ENCODE peak calls at places on chromosome 15, in seven cellular contexts. G, E, Q, W, Y, A and S are unnamed samples.

GRCh38 chr15:84699538-84700191 is 16.3 kb downstream of the SEC11A start:
- DNase-seq in E (no peak), Q (no peak), Y (no peak), A (no peak), G (no peak), W (no peak), S (no peak)

GRCh38 chr15:67564590-67565345 is 22.3 kb downstream of the MAP2K5 start:
- DNase-seq in G (peak; percentile 63), A (no peak), W (no peak), Y (no peak), E (no peak), Q (no peak), S (no peak)

GRCh38 chr15:66935688-66936087 is 129.7 kb upstream of the SMAD3 start:
- DNase-seq in E (no peak), W (no peak), A (no peak), G (no peak), Q (no peak), Y (no peak), S (no peak)

GRCh38 chr15:89114974-89115373 is 26.7 kb downstream of the ABHD2 start:
- DNase-seq in A (no peak), W (peak; percentile 57), Q (no peak), G (no peak), Y (no peak), E (peak; percentile 54), S (peak; percentile 54)

GRCh38 chr15:42836251-42836650 is 84.3 kb downstream of the TTBK2 start:
- DNase-seq in Q (no peak), Y (no peak), A (no peak), E (no peak), G (no peak), W (no peak), S (no peak)

GRCh38 chr15:78195735-78196201 is 38.6 kb downstream of the ACSBG1 start:
- DNase-seq in Y (peak; percentile 67), E (peak; percentile 25), Q (peak; percentile 66), W (no peak), G (peak; percentile 54), A (peak; percentile 12), S (no peak)

GRCh38 chr15:59885832-59886231 is 118.3 kb upstream of the FOXB1 start:
- DNase-seq in Y (peak; percentile 28), Q (no peak), A (no peak), G (peak; percentile 2), W (peak; percentile 99), E (peak; percentile 69), S (no peak)

GRCh38 chr15:77819841-77820728 is 187.4 kb upstream of the LINGO1 start:
- DNase-seq in E (peak; percentile 57), G (peak; percentile 35), A (no peak), Q (no peak), Y (peak; percentile 71), W (no peak), S (no peak)

GRCh38 chr15:79140846-79141570 is 50.4 kb upstream of the RASGRF1 start:
- DNase-seq in Y (no peak), G (no peak), E (no peak), W (no peak), Q (no peak), A (no peak), S (no peak)

GRCh38 chr15:31270767-31271166 is 55.9 kb upstream of the KLF13 start:
- DNase-seq in W (no peak), G (peak; percentile 78), Q (peak; percentile 40), Y (no peak), E (no peak), A (no peak), S (peak; percentile 9)

GRCh38 chr15:74406992-74407705 is 26.6 kb downstream of the SEMA7A start:
- DNase-seq in G (peak; percentile 83), Q (no peak), Y (peak; percentile 60), A (no peak), E (no peak), W (no peak), S (no peak)

GRCh38 chr15:73923488-73924164 is 2.6 kb upstream of the LOXL1 start:
- DNase-seq in W (no peak), G (no peak), Q (no peak), E (no peak), A (no peak), Y (no peak), S (no peak)

GRCh38 chr15:78174398-78174797 is 25.2 kb downstream of the IDH3A start:
- DNase-seq in G (peak; percentile 68), W (no peak), E (no peak), A (no peak), Q (no peak), Y (no peak), S (no peak)

GRCh38 chr15:40222146-40222545 is 16.7 kb upstream of the PAK6 start:
- DNase-seq in W (no peak), Q (no peak), A (no peak), E (no peak), Y (no peak), G (no peak), S (no peak)

GRCh38 chr15:63221346-63221745 is 31.9 kb downstream of the RAB8B start:
- DNase-seq in G (no peak), Y (no peak), E (no peak), Q (no peak), A (no peak), W (no peak), S (peak; percentile 66)

GRCh38 chr15:74193305-74193718 is 9.3 kb downstream of the STRA6 start:
- DNase-seq in A (no peak), Q (no peak), G (no peak), W (no peak), E (no peak), Y (peak; percentile 46), S (no peak)

GRCh38 chr15:41796457-41796856 is 22.2 kb downstream of the MAPKBP1 start:
- DNase-seq in Q (no peak), E (no peak), G (no peak), W (no peak), A (no peak), Y (peak; percentile 48), S (no peak)

GRCh38 chr15:99564221-99565030 is 1.4 kb upstream of the MEF2A start:
- DNase-seq in W (peak; percentile 37), A (no peak), E (peak; percentile 26), Y (peak; percentile 35), Q (peak; percentile 48), G (peak; percentile 69), S (peak; percentile 18)

GRCh38 chr15:99154271-99154670 is 49.4 kb downstream of the SYNM start:
- DNase-seq in W (no peak), A (no peak), E (no peak), G (no peak), Q (no peak), Y (no peak), S (peak; percentile 44)

GRCh38 chr15:27850050-27850449 is 249.1 kb downstream of the OCA2 start:
- DNase-seq in W (no peak), A (no peak), Q (no peak), Y (no peak), E (no peak), G (no peak), S (no peak)

GRCh38 chr15:84883433-84883832 is 1.0 kb upstream of the SLC28A1 start:
- DNase-seq in G (no peak), E (no peak), W (no peak), Q (no peak), A (no peak), Y (peak; percentile 45), S (peak; percentile 33)

GRCh38 chr15:31024979-31025378 is 33.6 kb upstream of the MTMR10 start:
- DNase-seq in Q (no peak), G (no peak), A (no peak), W (no peak), E (no peak), Y (peak; percentile 57), S (no peak)

GRCh38 chr15:39514933-39515332 is 65.9 kb upstream of the THBS1 start:
- DNase-seq in W (no peak), Y (no peak), Q (no peak), A (no peak), G (no peak), E (no peak), S (no peak)